ENCODE peak calls at places on chromosomes 12 and 14, in four cellular contexts. B, J, Y and F are unnamed samples.

GRCh38 chr14:53001787-53002378 is 51.0 kb upstream of the FERMT2 start:
- DNase-seq in B (no peak), J (no peak), Y (no peak), F (no peak)

GRCh38 chr12:18470251-18470650 is 208.9 kb downstream of the PIK3C2G start:
- DNase-seq in B (no peak), J (no peak), Y (no peak), F (no peak)

GRCh38 chr12:115411121-115411520 is 727.1 kb upstream of the TBX3 start:
- DNase-seq in B (no peak), J (no peak), Y (no peak), F (no peak)

GRCh38 chr12:2243275-2243674 is 190.5 kb downstream of the CACNA1C start:
- DNase-seq in B (no peak), J (no peak), Y (no peak), F (no peak)

GRCh38 chr12:88237954-88238353 is 95.8 kb downstream of the TMTC3 start:
- DNase-seq in B (no peak), J (no peak), Y (peak; percentile 32), F (no peak)

GRCh38 chr12:13504736-13505135 is 308.2 kb downstream of the EMP1 start:
- DNase-seq in B (no peak), J (no peak), Y (no peak), F (no peak)

GRCh38 chr12:6468283-6468575 is 2.2 kb downstream of the VAMP1 start:
- DNase-seq in B (no peak), J (no peak), Y (no peak), F (no peak)

GRCh38 chr14:51950007-51950406 is 39.3 kb upstream of the RTRAF start:
- DNase-seq in B (no peak), J (no peak), Y (no peak), F (no peak)

GRCh38 chr14:100504372-100505078 is 82.7 kb downstream of the BEGAIN start:
- DNase-seq in B (no peak), J (no peak), Y (peak; percentile 12), F (no peak)

GRCh38 chr12:109770104-109770860 is 56.7 kb downstream of the FAM222A start:
- DNase-seq in B (no peak), J (peak; percentile 10), Y (no peak), F (no peak)

GRCh38 chr12:123832052-123832451 is 70.0 kb downstream of the DNAH10 start:
- DNase-seq in B (no peak), J (no peak), Y (no peak), F (no peak)

GRCh38 chr14:22218729-22219128 is 370.3 kb downstream of the DAD1 start:
- DNase-seq in B (no peak), J (no peak), Y (no peak), F (no peak)

GRCh38 chr14:62077676-62078261 is 315.5 kb downstream of the SNAPC1 start:
- DNase-seq in B (no peak), J (no peak), Y (no peak), F (no peak)

GRCh38 chr14:90253826-90254225 is 2.5 kb upstream of the PSMC1 start:
- DNase-seq in B (no peak), J (no peak), Y (no peak), F (no peak)

GRCh38 chr14:57352771-57353170 is 37.6 kb upstream of the NAA30 start:
- DNase-seq in B (no peak), J (no peak), Y (no peak), F (no peak)

GRCh38 chr14:95835331-95835730 is 41.3 kb upstream of the TUNAR start:
- DNase-seq in B (no peak), J (no peak), Y (peak; percentile 12), F (no peak)

GRCh38 chr14:52079239-52079956 is 10.5 kb upstream of the NID2 start:
- DNase-seq in B (no peak), J (no peak), Y (no peak), F (no peak)

GRCh38 chr14:104108570-104109060 is 23.1 kb downstream of the ASPG start:
- DNase-seq in B (no peak), J (peak; percentile 26), Y (no peak), F (peak; percentile 68)

GRCh38 chr12:53425515-53426150 is 2.0 kb downstream of the AMHR2 start:
- DNase-seq in B (no peak), J (no peak), Y (no peak), F (no peak)

GRCh38 chr12:32765906-32766305 is 10.2 kb upstream of the YARS2 start:
- DNase-seq in B (no peak), J (no peak), Y (no peak), F (no peak)

GRCh38 chr14:73752297-73752992 is 38.3 kb upstream of the PNMA1 start:
- DNase-seq in B (no peak), J (peak; percentile 88), Y (no peak), F (no peak)

GRCh38 chr12:70186436-70186835 is 56.8 kb upstream of the CNOT2 start:
- DNase-seq in B (no peak), J (no peak), Y (no peak), F (no peak)

GRCh38 chr14:24612186-24612585 is 2.7 kb upstream of the GZMH start:
- DNase-seq in B (no peak), J (no peak), Y (no peak), F (no peak)

GRCh38 chr12:10285919-10286318 is 21.8 kb upstream of the KLRD1 start:
- DNase-seq in B (no peak), J (no peak), Y (no peak), F (no peak)

GRCh38 chr14:105907276-105907675 is 380.9 kb downstream of the TMEM121 start:
- DNase-seq in B (no peak), J (no peak), Y (no peak), F (no peak)
- TF ChIP-seq POLR2A in B (no peak), J (no peak), Y (no peak), F (no peak)

GRCh38 chr12:132471011-132471857 is 18.7 kb upstream of the FBRSL1 start:
- DNase-seq in B (no peak), J (peak; percentile 59), Y (no peak), F (no peak)
- TF ChIP-seq POLR2AphosphoS5 in B (no peak), J (no peak), Y (no peak), F (no peak)

GRCh38 chr14:67385618-67386017 is 25.5 kb downstream of the EIF2S1 start:
- DNase-seq in B (no peak), J (no peak), Y (no peak), F (no peak)
- TF ChIP-seq POLR2A in B (no peak), J (no peak), Y (no peak), F (no peak)

GRCh38 chr14:91501348-91501747 is 8.8 kb downstream of the PPP4R3A start:
- DNase-seq in B (no peak), J (no peak), Y (no peak), F (no peak)
- TF ChIP-seq POLR2AphosphoS5 in B (no peak), J (no peak), Y (no peak), F (no peak)

GRCh38 chr12:59077153-59077930 is 157.0 kb upstream of the LRIG3 start:
- DNase-seq in B (no peak), J (peak; percentile 57), Y (no peak), F (no peak)

GRCh38 chr12:59079472-59079871 is 159.2 kb upstream of the LRIG3 start:
- DNase-seq in B (no peak), J (no peak), Y (no peak), F (no peak)

GRCh38 chr12:59079029-59079428 is 158.7 kb upstream of the LRIG3 start:
- DNase-seq in B (no peak), J (no peak), Y (no peak), F (no peak)

GRCh38 chr12:59078027-59078426 is 157.7 kb upstream of the LRIG3 start:
- DNase-seq in B (no peak), J (no peak), Y (no peak), F (no peak)

DNA sequence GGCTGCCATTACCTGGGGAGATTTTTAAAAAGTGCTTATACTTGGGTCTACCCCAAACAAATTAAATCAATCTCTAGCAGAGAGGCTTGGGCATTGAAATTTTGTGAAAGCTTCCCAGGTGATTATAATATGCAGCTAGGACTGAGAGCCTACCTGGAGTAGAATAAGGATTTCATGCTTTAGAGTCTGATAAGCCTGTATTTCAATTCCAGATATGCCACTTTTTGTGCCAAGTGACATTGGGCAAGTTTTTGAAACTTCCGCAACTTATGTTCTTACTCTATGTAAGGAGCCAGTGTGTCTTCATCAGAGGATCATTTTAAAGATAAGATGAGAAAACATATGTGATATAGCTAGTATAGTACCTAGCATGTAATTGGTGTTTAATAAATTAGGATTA is 159.8 kb upstream of the LRIG3 start:
- DNase-seq in B (no peak), J (peak; percentile 37), Y (no peak), F (no peak)
- TF ChIP-seq POLR2A in B (no peak), J (no peak), Y (no peak), F (no peak)

GRCh38 chr14:39683711-39684110 is 251.5 kb upstream of the FBXO33 start:
- DNase-seq in B (no peak), J (no peak), Y (no peak), F (no peak)
- TF ChIP-seq POLR2AphosphoS5 in B (no peak), J (no peak), Y (no peak), F (no peak)